ENCODE peak calls at places on chromosomes 6 and 20, in five cellular contexts. Q is neural progenitor cell, H is upper lobe of right lung, M is IMR-90, J is epithelial cell of esophagus. T is an unnamed sample.
A peak's percentile ranks its signal among the peaks of the same experiment; 100 is the strongest.

GRCh38 chr6:137867685-137868509 is 838 bp downstream of the TNFAIP3 start:
- DNase-seq in H (peak; percentile 67), J (peak; percentile 36), Q (peak; percentile 80), M (peak; percentile 37), T (no peak)

GRCh38 chr20:23048283-23049200 is 930 bp downstream of the THBD start:
- DNase-seq in H (peak; percentile 88), Q (peak; percentile 78), M (peak; percentile 1), J (peak; percentile 75), T (peak; percentile 47)

GRCh38 chr6:146785001-146785585 is 186.3 kb downstream of the ADGB start:
- DNase-seq in J (peak; percentile 55), H (no peak), Q (peak; percentile 78), M (peak; percentile 41), T (peak; percentile 73)

GRCh38 chr20:11373391-11373790 is 544.3 kb upstream of the BTBD3 start:
- DNase-seq in H (no peak), M (no peak), Q (no peak), J (no peak), T (peak; percentile 45)

GRCh38 chr6:54515013-54515412 is 206.8 kb downstream of the TINAG start:
- DNase-seq in H (no peak), Q (no peak), M (peak; percentile 2), J (peak; percentile 68), T (no peak)

GRCh38 chr6:13014551-13015378 is 298.2 kb downstream of the PHACTR1 start:
- DNase-seq in Q (peak; percentile 70), J (peak; percentile 13), M (no peak), H (peak; percentile 73), T (no peak)

GRCh38 chr20:375265-375889 is 5.2 kb upstream of the TRIB3 start:
- DNase-seq in H (no peak), J (no peak), Q (no peak), M (no peak), T (no peak)

GRCh38 chr20:58647162-58647813 is 3.8 kb upstream of the STX16 start:
- DNase-seq in Q (no peak), M (no peak), J (no peak), H (no peak), T (no peak)

GRCh38 chr6:134640229-134640628 is 309.7 kb downstream of the ALDH8A1 start:
- DNase-seq in H (no peak), J (no peak), M (no peak), Q (no peak), T (no peak)

GRCh38 chr20:21693322-21693721 is 12.1 kb upstream of the PAX1 start:
- DNase-seq in Q (peak; percentile 67), H (no peak), J (no peak), M (no peak), T (no peak)

GRCh38 chr6:34148864-34149810 is 3.2 kb upstream of the GRM4 start:
- DNase-seq in H (peak; percentile 23), J (no peak), M (no peak), Q (peak; percentile 3), T (no peak)

GRCh38 chr6:12356983-12357972 is 67.1 kb downstream of the EDN1 start:
- DNase-seq in Q (no peak), H (no peak), J (peak; percentile 76), M (no peak), T (no peak)

DNA sequence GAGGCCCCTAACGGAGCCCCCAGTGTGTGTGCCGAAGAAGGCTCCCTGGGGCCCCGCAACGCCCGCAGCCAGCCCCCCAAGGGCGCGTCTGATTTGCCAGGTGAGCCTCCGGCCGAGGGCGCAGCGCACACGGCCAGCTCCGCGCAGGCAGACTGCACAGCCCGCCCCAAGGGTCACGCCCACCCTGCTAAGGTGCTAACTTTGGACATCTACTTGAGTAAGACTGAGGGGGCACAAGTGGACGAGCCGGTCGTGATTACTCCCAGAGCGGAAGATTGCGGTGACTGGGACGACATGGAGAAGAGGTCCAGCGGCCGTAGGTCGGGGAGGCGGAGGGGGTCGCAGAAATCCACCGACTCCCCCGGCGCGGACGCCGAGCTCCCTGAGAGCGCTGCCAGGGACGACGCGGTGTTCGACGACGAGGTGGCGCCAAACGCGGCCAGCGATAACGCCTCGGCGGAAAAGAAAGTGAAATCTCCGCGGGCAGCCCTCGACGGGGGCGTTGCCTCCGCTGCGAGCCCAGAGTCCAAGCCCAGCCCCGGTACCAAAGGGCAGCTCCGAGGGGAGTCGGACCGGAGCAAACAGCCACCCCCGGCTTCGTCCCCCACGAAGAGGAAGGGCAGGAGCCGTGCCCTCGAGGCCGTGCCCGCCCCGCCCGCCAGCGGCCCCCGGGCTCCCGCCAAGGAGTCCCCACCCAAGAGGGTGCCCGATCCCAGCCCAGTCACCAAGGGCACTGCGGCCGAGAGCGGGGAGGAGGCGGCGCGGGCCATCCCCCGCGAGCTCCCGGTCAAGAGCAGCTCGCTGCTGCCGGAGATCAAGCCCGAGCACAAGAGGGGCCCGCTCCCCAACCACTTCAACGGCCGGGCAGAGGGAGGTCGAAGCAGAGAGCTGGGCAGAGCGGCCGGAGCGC is 117.0 kb downstream of the RTN4IP1 start:
- DNase-seq in M (no peak), Q (peak; percentile 73), J (peak; percentile 62), H (peak; percentile 94), T (peak; percentile 52)
- TF ChIP-seq CTCF in M (peak; percentile 30), Q (peak; percentile 27), J (peak; percentile 5), H (peak; percentile 32), T (peak; percentile 34)

DNA sequence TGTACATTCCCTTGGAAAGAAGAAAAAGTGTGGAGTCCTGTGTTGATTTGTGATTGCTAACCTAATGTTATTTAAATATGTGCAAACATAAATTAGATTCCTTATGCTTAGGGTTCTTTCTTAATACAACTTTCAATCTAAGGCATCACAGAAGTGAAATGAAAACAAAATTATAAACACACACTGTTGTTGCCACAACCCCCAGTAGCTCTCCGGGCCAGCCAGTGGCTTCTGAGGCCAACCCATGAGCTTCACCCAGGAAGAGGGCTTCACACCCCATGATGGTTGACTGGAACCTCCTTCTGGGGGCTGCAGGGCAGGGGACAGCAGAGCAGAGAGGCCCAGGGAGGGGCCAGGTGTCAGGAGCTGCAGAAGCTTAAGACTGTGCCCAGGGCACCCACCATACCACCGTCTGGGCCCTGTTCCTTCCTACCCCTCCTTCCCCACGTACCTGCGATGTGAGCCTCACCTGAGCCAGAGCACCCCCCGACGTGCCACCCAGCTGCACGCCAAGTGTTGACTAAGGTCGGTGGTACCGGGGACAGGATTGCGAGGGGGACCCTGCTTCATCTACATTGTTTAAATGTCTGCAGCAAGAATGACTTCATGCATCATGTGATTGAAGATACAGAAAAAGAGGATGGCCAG is 110.5 kb downstream of the FAM120B start:
- DNase-seq in M (no peak), H (peak; percentile 52), Q (no peak), J (no peak), T (no peak)
- H3K4me3 ChIP-seq in M (no peak overlapping the region), H (no peak overlapping the region), Q (no peak overlapping the region), J (no peak overlapping the region), T (no peak overlapping the region)

GRCh38 chr20:3632311-3633004 is 30.7 kb downstream of the GFRA4 start:
- DNase-seq in J (no peak), H (no peak), Q (no peak), M (no peak), T (no peak)
- TF ChIP-seq CTCF in J (peak; percentile 11), H (no peak), Q (peak; percentile 22), M (no peak), T (peak; percentile 2)

GRCh38 chr20:37525810-37526209 is 1.9 kb downstream of the BLCAP start:
- DNase-seq in M (no peak), J (no peak), Q (no peak), H (no peak), T (no peak)
- H3K4me3 ChIP-seq in M (no peak overlapping the region), J (peak overlapping the region; percentile 96), Q (peak overlapping the region; percentile 94), H (peak overlapping the region; percentile 90), T (peak overlapping the region; percentile 98)

GRCh38 chr20:57465943-57466342 is 59.0 kb downstream of the CTCFL start:
- DNase-seq in H (no peak), M (no peak), J (no peak), Q (no peak), T (no peak)
- TF ChIP-seq CTCF in H (peak; percentile 10), M (no peak), J (peak; percentile 2), Q (peak; percentile 33), T (peak; percentile 6)

T was measured in cardiac fibroblast.